ENCODE peak calls at places on chromosome 21, in nine cellular contexts. G is tibial nerve, U is IMR-90, N is uterus, B is H54, J is right lobe of liver, Y is GM12878, S is body of pancreas, Q is suprapubic skin. X is an unnamed sample.

GRCh38 chr21:37071561-37072238 is 1.2 kb downstream of the PIGP start:
- DNase-seq in G (peak; percentile 58), U (peak; percentile 77), N (peak; percentile 71), B (peak; percentile 33), J (no peak), Y (no peak), S (peak; percentile 74), Q (peak; percentile 91), X (no peak)

GRCh38 chr21:26169611-26170470 is 729 bp downstream of the APP start:
- DNase-seq in G (peak; percentile 15), U (peak; percentile 65), N (peak; percentile 42), B (peak; percentile 56), J (peak; percentile 66), Y (no peak), S (peak; percentile 65), Q (peak; percentile 81), X (peak; percentile 13)

GRCh38 chr21:16218682-16219343 is 489.0 kb downstream of the USP25 start:
- DNase-seq in G (no peak), U (no peak), N (no peak), B (no peak), J (no peak), Y (no peak), S (no peak), Q (no peak), X (no peak)

GRCh38 chr21:46639489-46640386 is 4.3 kb downstream of the PRMT2 start:
- DNase-seq in G (no peak), U (peak; percentile 16), N (no peak), B (no peak), J (no peak), Y (no peak), S (no peak), Q (no peak), X (no peak)

GRCh38 chr21:18522181-18522771 is 118.7 kb upstream of the TMPRSS15 start:
- DNase-seq in G (no peak), U (no peak), N (no peak), B (no peak), J (no peak), Y (no peak), S (no peak), Q (no peak), X (no peak)

GRCh38 chr21:42745511-42746239 is 92.3 kb downstream of the PDE9A start:
- DNase-seq in G (no peak), U (no peak), N (no peak), B (no peak), J (no peak), Y (no peak), S (no peak), Q (no peak), X (no peak)

GRCh38 chr21:31554511-31555022 is 104.9 kb upstream of the SOD1 start:
- DNase-seq in G (no peak), U (peak; percentile 5), N (no peak), B (peak; percentile 80), J (no peak), Y (peak; percentile 46), S (no peak), Q (no peak), X (no peak)

GRCh38 chr21:31236528-31236927 is 107.5 kb downstream of the TIAM1 start:
- DNase-seq in G (no peak), U (no peak), N (no peak), B (no peak), J (no peak), Y (no peak), S (no peak), Q (no peak), X (no peak)

GRCh38 chr21:25186278-25186677 is 421.0 kb downstream of the MRPL39 start:
- DNase-seq in G (no peak), U (no peak), N (no peak), B (no peak), J (no peak), Y (peak; percentile 60), S (peak; percentile 3), Q (no peak), X (no peak)

GRCh38 chr21:31347435-31348032 is 3.5 kb upstream of the TIAM1 start:
- DNase-seq in G (no peak), U (peak; percentile 50), N (no peak), B (peak; percentile 41), J (no peak), Y (no peak), S (no peak), Q (no peak), X (no peak)

GRCh38 chr21:14308234-14308633 is 74.7 kb downstream of the HSPA13 start:
- DNase-seq in G (no peak), U (no peak), N (no peak), B (no peak), J (no peak), Y (no peak), S (no peak), Q (no peak), X (no peak)

GRCh38 chr21:20994790-20995189 is 3.4 kb upstream of the NCAM2 start:
- DNase-seq in G (no peak), U (no peak), N (no peak), B (no peak), J (no peak), Y (no peak), S (no peak), Q (no peak), X (no peak)

GRCh38 chr21:26130249-26130896 is 40.2 kb downstream of the APP start:
- DNase-seq in G (no peak), U (peak; percentile 82), N (no peak), B (no peak), J (no peak), Y (no peak), S (no peak), Q (no peak), X (no peak)

GRCh38 chr21:42735061-42735460 is 81.6 kb downstream of the PDE9A start:
- DNase-seq in G (no peak), U (no peak), N (no peak), B (no peak), J (no peak), Y (no peak), S (no peak), Q (peak; percentile 41), X (no peak)

GRCh38 chr21:42543106-42543847 is 29.6 kb downstream of the SLC37A1 start:
- DNase-seq in G (no peak), U (no peak), N (no peak), B (no peak), J (no peak), Y (no peak), S (no peak), Q (no peak), X (no peak)

GRCh38 chr21:46457801-46458314 is 833 bp upstream of the DIP2A start:
- DNase-seq in G (no peak), U (peak; percentile 40), N (no peak), B (peak; percentile 49), J (peak; percentile 55), Y (no peak), S (peak; percentile 53), Q (no peak), X (no peak)

GRCh38 chr21:16502273-16502672 is 772.5 kb downstream of the USP25 start:
- DNase-seq in G (no peak), U (no peak), N (no peak), B (no peak), J (no peak), Y (no peak), S (no peak), Q (no peak), X (no peak)

DNA sequence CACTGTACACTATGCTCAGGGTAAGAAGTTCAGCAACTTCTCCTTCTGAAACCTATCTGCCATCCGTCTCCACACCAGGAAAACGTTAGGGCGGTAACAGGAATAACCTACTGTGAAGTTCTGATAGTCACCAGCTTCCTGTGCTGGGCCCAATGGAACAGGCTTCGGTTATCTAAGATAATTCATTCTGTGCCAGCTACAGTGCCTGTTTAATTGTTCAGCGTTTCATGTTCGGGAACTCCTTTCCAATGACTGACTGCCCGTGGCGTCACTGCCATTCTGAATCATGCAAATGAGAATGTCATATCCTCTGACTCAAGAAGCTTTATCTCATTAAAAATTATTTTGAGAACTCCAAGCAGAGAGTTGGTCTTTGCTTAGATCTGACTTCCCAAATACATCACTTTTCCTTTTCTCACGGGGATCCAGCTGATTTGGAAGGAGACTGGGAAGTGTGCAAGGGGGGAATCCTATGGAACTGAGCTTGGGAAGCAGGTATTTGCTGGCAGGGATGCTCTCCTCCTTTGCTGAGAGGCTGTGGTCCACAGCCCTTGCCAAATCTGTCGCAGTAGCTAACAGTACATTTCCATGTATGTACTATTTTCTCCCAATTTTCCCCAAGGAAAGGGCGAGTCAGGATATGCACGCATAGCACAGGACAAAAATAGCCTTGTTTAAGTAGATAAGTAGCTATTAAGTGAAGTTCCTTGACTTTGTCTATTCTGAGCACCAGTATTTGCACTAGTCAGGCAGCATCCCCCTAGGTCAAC is 358.7 kb downstream of the LTN1 start:
- DNase-seq in G (no peak), U (peak; percentile 95), N (peak; percentile 40), B (no peak), J (no peak), Y (no peak), S (no peak), Q (no peak), X (no peak)
- TF ChIP-seq POLR2A in G (no peak), U (no peak), N (no peak), B (no peak), J (no peak), Y (no peak), S (no peak), Q (no peak), X (no peak)

DNA sequence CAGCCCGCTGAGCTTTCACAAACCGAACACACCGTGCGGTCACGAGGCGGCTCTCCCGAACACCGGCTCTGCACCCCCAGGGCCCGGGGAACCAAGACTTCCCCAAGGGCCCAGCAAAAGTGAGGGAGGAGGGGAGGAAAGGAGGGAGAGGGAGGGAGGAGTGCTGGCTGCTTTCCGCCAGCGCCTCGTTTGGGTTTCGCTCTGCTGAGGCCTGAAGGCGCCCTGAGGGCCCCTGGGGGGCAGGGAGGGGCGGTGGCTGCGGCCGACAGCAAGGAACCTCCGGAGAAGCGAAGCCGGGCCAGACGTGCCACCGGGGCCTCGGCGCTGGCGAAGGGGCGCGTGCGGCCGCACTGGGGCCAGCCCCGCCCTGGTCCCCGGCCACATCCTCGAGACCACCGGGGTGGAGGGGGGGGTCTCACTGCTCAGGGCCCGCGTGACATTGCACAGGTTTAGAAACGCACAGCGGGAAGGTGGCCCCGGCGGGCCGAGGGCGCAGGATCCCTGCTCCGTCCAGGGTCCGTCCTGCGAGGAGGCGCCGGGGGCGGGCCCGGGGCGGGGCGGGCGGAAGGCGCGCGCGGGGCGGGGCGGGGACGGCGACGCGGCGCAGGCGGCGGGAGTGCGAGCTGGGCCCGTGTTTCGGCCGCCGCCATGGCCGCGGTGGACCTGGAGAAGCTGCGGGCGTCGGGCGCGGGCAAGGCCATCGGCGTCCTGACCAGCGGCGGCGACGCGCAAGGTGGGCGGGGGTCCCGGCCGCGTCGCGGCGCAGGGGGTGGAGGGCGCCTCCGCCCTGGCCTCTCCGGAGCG is at the start of gene PFKL:
- DNase-seq in G (peak; percentile 49), U (peak; percentile 20), N (peak; percentile 57), B (peak; percentile 98), J (peak; percentile 83), Y (peak; percentile 59), S (peak; percentile 63), Q (no peak), X (peak; percentile 95)
- TF ChIP-seq POLR2A in G (no peak), U (peak; percentile 69), N (no peak), B (peak; percentile 90), J (peak; percentile 41), Y (peak; percentile 79), S (peak; percentile 5), Q (no peak), X (peak; percentile 41)

GRCh38 chr21:38807987-38808386 is 2.3 kb downstream of the ETS2 start:
- DNase-seq in G (no peak), U (peak; percentile 51), N (no peak), B (no peak), J (no peak), Y (no peak), S (no peak), Q (no peak), X (no peak)
- TF ChIP-seq POLR2A in G (no peak), U (peak; percentile 55), N (no peak), B (no peak), J (peak; percentile 36), Y (no peak), S (no peak), Q (no peak), X (no peak)

GRCh38 chr21:41425954-41426655 is at the start of gene MX1:
- DNase-seq in G (peak; percentile 57), U (peak; percentile 10), N (peak; percentile 67), B (no peak), J (peak; percentile 87), Y (peak; percentile 61), S (peak; percentile 80), Q (peak; percentile 91), X (peak; percentile 85)
- TF ChIP-seq POLR2A in G (peak; percentile 32), U (no peak), N (peak; percentile 65), B (peak; percentile 25), J (peak; percentile 56), Y (peak; percentile 93), S (peak; percentile 84), Q (no peak), X (peak; percentile 96)

X was measured in GM12891.